ENCODE peak calls at places on chromosomes 13 and 19, in seven cellular contexts. G is naive thymus-derived CD4-positive, alpha-beta T cell; F is cardiac fibroblast; B is BJ; Q is CD8-positive, alpha-beta T cell; E is astrocyte of the spinal cord; K is SJSA1. J is an unnamed sample.

GRCh38 chr13:36395280-36395679 is 37.0 kb upstream of the CCNA1 start:
- DNase-seq in G (no peak), F (peak; percentile 83), B (peak; percentile 20), Q (no peak), E (peak; percentile 57), K (no peak), J (no peak)

GRCh38 chr13:77028202-77028601 is 1.2 kb upstream of the FBXL3 start:
- DNase-seq in G (no peak), F (peak; percentile 36), B (no peak), Q (no peak), E (peak; percentile 34), K (no peak), J (no peak)

GRCh38 chr19:46620716-46621115 is 4.2 kb downstream of the PTGIR start:
- DNase-seq in G (no peak), F (peak; percentile 55), B (no peak), Q (no peak), E (no peak), K (no peak), J (no peak)

GRCh38 chr13:98576215-98576945 is 527 bp downstream of the STK24 start:
- DNase-seq in G (peak; percentile 53), F (peak; percentile 21), B (no peak), Q (peak; percentile 53), E (no peak), K (peak; percentile 64), J (no peak)

GRCh38 chr13:97948041-97948440 is 5.4 kb upstream of the IPO5 start:
- DNase-seq in G (no peak), F (no peak), B (no peak), Q (no peak), E (no peak), K (peak; percentile 60), J (no peak)

GRCh38 chr19:19096641-19097627 is 33.1 kb downstream of the SLC25A42 start:
- DNase-seq in G (no peak), F (no peak), B (no peak), Q (no peak), E (no peak), K (no peak), J (no peak)

GRCh38 chr19:42279148-42279901 is 10.3 kb downstream of the CIC start:
- DNase-seq in G (no peak), F (no peak), B (no peak), Q (no peak), E (peak; percentile 31), K (no peak), J (no peak)

GRCh38 chr19:6464070-6464873 is at the start of gene CRB3:
- DNase-seq in G (peak; percentile 60), F (no peak), B (no peak), Q (peak; percentile 60), E (no peak), K (no peak), J (no peak)

GRCh38 chr19:12749938-12750521 is 1.6 kb upstream of the BEST2 start:
- DNase-seq in G (no peak), F (peak; percentile 21), B (no peak), Q (no peak), E (peak; percentile 24), K (no peak), J (no peak)

GRCh38 chr13:93298741-93299140 is 72.1 kb downstream of the GPC6 start:
- DNase-seq in G (no peak), F (no peak), B (no peak), Q (no peak), E (no peak), K (no peak), J (no peak)

GRCh38 chr13:74290324-74290773 is 156.1 kb upstream of the KLF12 start:
- DNase-seq in G (peak; percentile 81), F (peak; percentile 92), B (no peak), Q (peak; percentile 23), E (peak; percentile 96), K (no peak), J (peak; percentile 90)

GRCh38 chr19:42352216-42352892 is 26.9 kb downstream of the MEGF8 start:
- DNase-seq in G (no peak), F (peak; percentile 10), B (no peak), Q (no peak), E (peak; percentile 11), K (no peak), J (no peak)

GRCh38 chr19:45599286-45599685 is 2.7 kb downstream of the GPR4 start:
- DNase-seq in G (no peak), F (no peak), B (no peak), Q (no peak), E (no peak), K (no peak), J (no peak)

GRCh38 chr19:45601524-45602522 is at the start of gene GPR4:
- DNase-seq in G (no peak), F (peak; percentile 63), B (no peak), Q (no peak), E (no peak), K (no peak), J (no peak)

GRCh38 chr19:45598267-45599011 is 3.6 kb downstream of the GPR4 start:
- DNase-seq in G (no peak), F (peak; percentile 69), B (no peak), Q (peak; percentile 13), E (no peak), K (no peak), J (no peak)

GRCh38 chr19:45600340-45600885 is 1.6 kb downstream of the GPR4 start:
- DNase-seq in G (no peak), F (no peak), B (no peak), Q (no peak), E (no peak), K (no peak), J (no peak)

GRCh38 chr19:45601115-45601514 is 897 bp downstream of the GPR4 start:
- DNase-seq in G (no peak), F (no peak), B (no peak), Q (no peak), E (no peak), K (no peak), J (no peak)
- H3K4me3 ChIP-seq in G (no peak overlapping the region), F (peak overlapping the region; percentile 67), B (no peak overlapping the region), Q (no peak overlapping the region), E (no peak overlapping the region), K (no peak overlapping the region), J (no peak overlapping the region)

DNA sequence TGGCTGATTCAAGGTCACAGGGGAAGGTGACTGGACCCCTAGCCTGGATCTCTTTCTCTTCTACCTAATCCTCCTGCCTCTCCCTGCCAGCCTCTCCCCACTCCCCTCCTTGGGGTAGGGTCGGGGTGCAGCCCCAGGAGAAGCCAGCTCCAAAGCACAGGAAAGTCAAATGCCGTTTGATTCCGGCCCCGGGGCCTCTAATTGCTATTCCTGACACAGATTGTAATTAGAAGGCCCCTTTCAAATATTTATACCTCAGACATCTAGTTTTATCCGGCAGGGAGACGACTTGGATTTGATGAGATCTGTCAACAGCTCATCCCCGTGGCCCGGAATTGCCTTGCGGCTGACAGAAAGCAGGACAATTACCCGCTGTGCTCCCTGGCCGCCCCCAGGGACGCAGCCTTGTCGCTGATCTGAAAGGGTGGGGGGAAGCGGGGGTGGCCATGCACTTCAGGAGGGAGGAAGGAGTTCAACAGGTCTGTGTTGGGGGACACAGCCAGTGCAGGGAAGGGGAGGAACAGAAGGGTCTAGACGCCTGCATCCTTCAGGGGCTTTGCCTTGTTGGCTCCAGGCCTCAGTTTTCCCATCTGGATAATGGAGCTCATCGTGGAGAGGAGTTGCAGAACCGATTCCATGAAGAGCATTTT is 1.9 kb upstream of the SHD start:
- DNase-seq in G (no peak), F (no peak), B (no peak), Q (no peak), E (no peak), K (no peak), J (no peak)
- H3K4me3 ChIP-seq in G (no peak overlapping the region), F (no peak overlapping the region), B (no peak overlapping the region), Q (no peak overlapping the region), E (no peak overlapping the region), K (no peak overlapping the region), J (no peak overlapping the region)

GRCh38 chr19:57818378-57818777 is 3.7 kb upstream of the ZNF552 start:
- DNase-seq in G (no peak), F (no peak), B (no peak), Q (no peak), E (no peak), K (no peak), J (no peak)
- H3K4me3 ChIP-seq in G (no peak overlapping the region), F (no peak overlapping the region), B (no peak overlapping the region), Q (no peak overlapping the region), E (no peak overlapping the region), K (no peak overlapping the region), J (no peak overlapping the region)

GRCh38 chr13:40673414-40673813 is 7.0 kb upstream of the FOXO1 start:
- DNase-seq in G (no peak), F (no peak), B (no peak), Q (no peak), E (no peak), K (no peak), J (no peak)

GRCh38 chr13:40670307-40670706 is 3.9 kb upstream of the FOXO1 start:
- DNase-seq in G (no peak), F (no peak), B (no peak), Q (no peak), E (no peak), K (no peak), J (no peak)

GRCh38 chr13:40672310-40673060 is 6.0 kb upstream of the FOXO1 start:
- DNase-seq in G (no peak), F (peak; percentile 49), B (peak; percentile 39), Q (no peak), E (peak; percentile 74), K (peak; percentile 47), J (no peak)

GRCh38 chr13:40676007-40676406 is 9.6 kb upstream of the FOXO1 start:
- DNase-seq in G (no peak), F (no peak), B (no peak), Q (no peak), E (no peak), K (no peak), J (no peak)

DNA sequence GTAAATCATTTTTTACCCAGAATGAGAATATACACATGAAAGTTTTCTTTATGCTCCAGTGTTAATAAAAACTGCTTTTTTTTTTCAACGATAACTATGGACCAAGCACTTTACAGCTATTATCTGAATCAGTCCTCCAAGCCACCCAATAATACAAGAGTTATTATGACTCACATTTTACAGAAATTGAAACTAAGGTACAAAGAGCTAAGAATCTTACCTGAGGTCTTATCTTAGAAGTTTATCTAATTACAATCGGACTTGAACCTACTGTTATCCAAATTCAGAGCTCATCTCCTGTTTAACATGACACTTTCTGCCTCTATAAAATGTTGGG is 6.6 kb upstream of the FOXO1 start:
- DNase-seq in G (no peak), F (no peak), B (no peak), Q (no peak), E (no peak), K (no peak), J (no peak)
- H3K4me3 ChIP-seq in G (no peak overlapping the region), F (no peak overlapping the region), B (no peak overlapping the region), Q (no peak overlapping the region), E (no peak overlapping the region), K (no peak overlapping the region), J (no peak overlapping the region)

GRCh38 chr19:55586976-55587668 is 6.5 kb upstream of the ZNF579 start:
- DNase-seq in G (peak; percentile 90), F (peak; percentile 95), B (no peak), Q (peak; percentile 92), E (peak; percentile 91), K (peak; percentile 93), J (peak; percentile 91)

GRCh38 chr19:55584871-55585270 is 4.2 kb upstream of the ZNF579 start:
- DNase-seq in G (no peak), F (no peak), B (no peak), Q (no peak), E (no peak), K (no peak), J (no peak)

GRCh38 chr19:55581828-55582223 is 1.2 kb upstream of the ZNF579 start:
- DNase-seq in G (no peak), F (no peak), B (no peak), Q (no peak), E (no peak), K (no peak), J (peak; percentile 82)

GRCh38 chr19:55588738-55589137 is 8.1 kb upstream of the ZNF579 start:
- DNase-seq in G (no peak), F (no peak), B (no peak), Q (no peak), E (no peak), K (no peak), J (no peak)

GRCh38 chr19:55585658-55586339 is 5.2 kb upstream of the ZNF579 start:
- DNase-seq in G (no peak), F (peak; percentile 90), B (no peak), Q (peak; percentile 50), E (peak; percentile 84), K (peak; percentile 77), J (no peak)
- H3K4me3 ChIP-seq in G (peak overlapping the region; percentile 50), F (peak overlapping the region; percentile 34), B (peak overlapping the region; percentile 34), Q (peak overlapping the region; percentile 55), E (peak overlapping the region; percentile 29), K (peak overlapping the region; percentile 16), J (peak overlapping the region; percentile 17)